ENCODE peak calls at places on chromosomes 13 and 19, in four cellular contexts. One of them, this sample, is unnamed.

GRCh38 chr13:99307648-99308339 is 595 bp upstream of the GPR183 start:
- DNase-seq in cardiac fibroblast: peak; percentile 62
- DNase-seq in cardiac muscle cell: peak; percentile 82
- DNase-seq in fibroblast of pulmonary artery: peak; percentile 64
- DNase-seq in this sample: peak; percentile 64

GRCh38 chr13:111206148-111206547 is 91.0 kb downstream of the ARHGEF7 start:
- DNase-seq in cardiac fibroblast: no peak
- DNase-seq in cardiac muscle cell: no peak
- DNase-seq in fibroblast of pulmonary artery: no peak
- DNase-seq in this sample: no peak

GRCh38 chr13:43094901-43095300 is 71.5 kb downstream of the DNAJC15 start:
- DNase-seq in cardiac fibroblast: no peak
- DNase-seq in cardiac muscle cell: no peak
- DNase-seq in fibroblast of pulmonary artery: no peak
- DNase-seq in this sample: no peak

GRCh38 chr13:24742294-24742693 is 21.7 kb upstream of the RNF17 start:
- DNase-seq in cardiac fibroblast: peak; percentile 46
- DNase-seq in cardiac muscle cell: no peak
- DNase-seq in fibroblast of pulmonary artery: peak; percentile 57
- DNase-seq in this sample: no peak

GRCh38 chr13:111315347-111315995 is 5.0 kb upstream of the TEX29 start:
- DNase-seq in cardiac fibroblast: no peak
- DNase-seq in cardiac muscle cell: no peak
- DNase-seq in fibroblast of pulmonary artery: no peak
- DNase-seq in this sample: no peak

GRCh38 chr19:2051771-2052704 is 994 bp upstream of the MKNK2 start:
- DNase-seq in cardiac fibroblast: peak; percentile 81
- DNase-seq in cardiac muscle cell: no peak
- DNase-seq in fibroblast of pulmonary artery: no peak
- DNase-seq in this sample: no peak

GRCh38 chr13:48125794-48126228 is 30.9 kb upstream of the MED4 start:
- DNase-seq in cardiac fibroblast: peak; percentile 91
- DNase-seq in cardiac muscle cell: peak; percentile 3
- DNase-seq in fibroblast of pulmonary artery: peak; percentile 76
- DNase-seq in this sample: no peak

GRCh38 chr13:42380420-42381164 is 108.6 kb downstream of the AKAP11 start:
- DNase-seq in cardiac fibroblast: no peak
- DNase-seq in cardiac muscle cell: no peak
- DNase-seq in fibroblast of pulmonary artery: no peak
- DNase-seq in this sample: no peak

GRCh38 chr13:93776936-93777335 is 550.3 kb downstream of the GPC6 start:
- DNase-seq in cardiac fibroblast: peak; percentile 51
- DNase-seq in cardiac muscle cell: no peak
- DNase-seq in fibroblast of pulmonary artery: peak; percentile 53
- DNase-seq in this sample: no peak

GRCh38 chr13:101474419-101474957 is 22.0 kb downstream of the ITGBL1 start:
- DNase-seq in cardiac fibroblast: peak; percentile 90
- DNase-seq in cardiac muscle cell: peak; percentile 12
- DNase-seq in fibroblast of pulmonary artery: peak; percentile 84
- DNase-seq in this sample: peak; percentile 62

GRCh38 chr13:40579535-40579934 is 86.9 kb downstream of the FOXO1 start:
- DNase-seq in cardiac fibroblast: no peak
- DNase-seq in cardiac muscle cell: no peak
- DNase-seq in fibroblast of pulmonary artery: no peak
- DNase-seq in this sample: no peak

GRCh38 chr13:87356314-87356713 is 314.9 kb upstream of the SLITRK5 start:
- DNase-seq in cardiac fibroblast: no peak
- DNase-seq in cardiac muscle cell: no peak
- DNase-seq in fibroblast of pulmonary artery: no peak
- DNase-seq in this sample: no peak

GRCh38 chr19:29499261-29499920 is 26.4 kb upstream of the VSTM2B start:
- DNase-seq in cardiac fibroblast: no peak
- DNase-seq in cardiac muscle cell: no peak
- DNase-seq in fibroblast of pulmonary artery: no peak
- DNase-seq in this sample: no peak

GRCh38 chr19:35596366-35596999 is 10.5 kb downstream of the PMIS2 start:
- DNase-seq in cardiac fibroblast: no peak
- DNase-seq in cardiac muscle cell: no peak
- DNase-seq in fibroblast of pulmonary artery: peak; percentile 14
- DNase-seq in this sample: no peak

GRCh38 chr19:18644144-18645034 is 7.6 kb downstream of the KLHL26 start:
- DNase-seq in cardiac fibroblast: no peak
- DNase-seq in cardiac muscle cell: no peak
- DNase-seq in fibroblast of pulmonary artery: no peak
- DNase-seq in this sample: no peak

GRCh38 chr19:35740108-35740422 is 2.2 kb downstream of the IGFLR1 start:
- DNase-seq in cardiac fibroblast: no peak
- DNase-seq in cardiac muscle cell: no peak
- DNase-seq in fibroblast of pulmonary artery: no peak
- DNase-seq in this sample: no peak

GRCh38 chr19:14505488-14506239 is 9.7 kb upstream of the GIPC1 start:
- DNase-seq in cardiac fibroblast: peak; percentile 74
- DNase-seq in cardiac muscle cell: peak; percentile 69
- DNase-seq in fibroblast of pulmonary artery: peak; percentile 56
- DNase-seq in this sample: no peak

GRCh38 chr13:51594432-51594831 is 10.2 kb downstream of the WDFY2 start:
- DNase-seq in cardiac fibroblast: no peak
- DNase-seq in cardiac muscle cell: no peak
- DNase-seq in fibroblast of pulmonary artery: no peak
- DNase-seq in this sample: no peak

GRCh38 chr13:27188239-27188638 is 16.6 kb upstream of the USP12 start:
- DNase-seq in cardiac fibroblast: no peak
- DNase-seq in cardiac muscle cell: no peak
- DNase-seq in fibroblast of pulmonary artery: no peak
- DNase-seq in this sample: no peak

GRCh38 chr19:41668315-41668714 is 19.8 kb downstream of the CEACAM7 start:
- DNase-seq in cardiac fibroblast: no peak
- DNase-seq in cardiac muscle cell: no peak
- DNase-seq in fibroblast of pulmonary artery: no peak
- DNase-seq in this sample: no peak

GRCh38 chr19:16062789-16063188 is 13.5 kb upstream of the TPM4 start:
- DNase-seq in cardiac fibroblast: no peak
- DNase-seq in cardiac muscle cell: peak; percentile 41
- DNase-seq in fibroblast of pulmonary artery: peak; percentile 62
- DNase-seq in this sample: no peak

GRCh38 chr13:25371608-25372274 is at the start of gene ATP8A2:
- DNase-seq in cardiac fibroblast: no peak
- DNase-seq in cardiac muscle cell: peak; percentile 59
- DNase-seq in fibroblast of pulmonary artery: no peak
- DNase-seq in this sample: no peak

GRCh38 chr13:46603165-46603603 is 50.2 kb downstream of the LRCH1 start:
- DNase-seq in cardiac fibroblast: peak; percentile 47
- DNase-seq in cardiac muscle cell: no peak
- DNase-seq in fibroblast of pulmonary artery: peak; percentile 42
- DNase-seq in this sample: no peak

GRCh38 chr13:76759877-76760276 is 126.3 kb downstream of the KCTD12 start:
- DNase-seq in cardiac fibroblast: peak; percentile 46
- DNase-seq in cardiac muscle cell: peak; percentile 5
- DNase-seq in fibroblast of pulmonary artery: peak; percentile 46
- DNase-seq in this sample: no peak

GRCh38 chr13:74227476-74228158 is 93.4 kb upstream of the KLF12 start:
- DNase-seq in cardiac fibroblast: no peak
- DNase-seq in cardiac muscle cell: no peak
- DNase-seq in fibroblast of pulmonary artery: no peak
- DNase-seq in this sample: no peak

GRCh38 chr13:62126400-62126799 is 710.8 kb upstream of the PCDH20 start:
- DNase-seq in cardiac fibroblast: no peak
- DNase-seq in cardiac muscle cell: no peak
- DNase-seq in fibroblast of pulmonary artery: no peak
- DNase-seq in this sample: no peak

GRCh38 chr19:31818740-31819228 is 469.5 kb upstream of the TSHZ3 start:
- DNase-seq in cardiac fibroblast: no peak
- DNase-seq in cardiac muscle cell: no peak
- DNase-seq in fibroblast of pulmonary artery: no peak
- DNase-seq in this sample: no peak

GRCh38 chr13:33195693-33196464 is 89.7 kb downstream of the STARD13 start:
- DNase-seq in cardiac fibroblast: no peak
- DNase-seq in cardiac muscle cell: no peak
- DNase-seq in fibroblast of pulmonary artery: no peak
- DNase-seq in this sample: no peak
- H3K4me3 ChIP-seq in cardiac fibroblast: no peak overlapping the region
- H3K4me3 ChIP-seq in cardiac muscle cell: no peak overlapping the region
- H3K4me3 ChIP-seq in fibroblast of pulmonary artery: no peak overlapping the region
- H3K4me3 ChIP-seq in this sample: no peak overlapping the region

GRCh38 chr13:59176775-59177174 is 987.0 kb downstream of the DIAPH3 start:
- DNase-seq in cardiac fibroblast: no peak
- DNase-seq in cardiac muscle cell: no peak
- DNase-seq in fibroblast of pulmonary artery: peak; percentile 1
- DNase-seq in this sample: no peak
- TF ChIP-seq CTCF in cardiac fibroblast: peak; percentile 6
- TF ChIP-seq CTCF in cardiac muscle cell: no peak
- TF ChIP-seq CTCF in fibroblast of pulmonary artery: peak; percentile 15
- TF ChIP-seq CTCF in this sample: peak; percentile 28

GRCh38 chr19:21569497-21569870 is 64.1 kb downstream of the ZNF429 start:
- DNase-seq in cardiac fibroblast: peak; percentile 38
- DNase-seq in cardiac muscle cell: no peak
- DNase-seq in fibroblast of pulmonary artery: no peak
- DNase-seq in this sample: peak; percentile 46
- H3K4me3 ChIP-seq in cardiac fibroblast: no peak overlapping the region
- H3K4me3 ChIP-seq in cardiac muscle cell: no peak overlapping the region
- H3K4me3 ChIP-seq in fibroblast of pulmonary artery: no peak overlapping the region
- H3K4me3 ChIP-seq in this sample: peak overlapping the region; percentile 71

GRCh38 chr13:78689011-78689410 is 30.1 kb upstream of the OBI1 start:
- DNase-seq in cardiac fibroblast: peak; percentile 14
- DNase-seq in cardiac muscle cell: peak; percentile 6
- DNase-seq in fibroblast of pulmonary artery: no peak
- DNase-seq in this sample: no peak
- TF ChIP-seq CTCF in cardiac fibroblast: no peak
- TF ChIP-seq CTCF in cardiac muscle cell: peak; percentile 23
- TF ChIP-seq CTCF in fibroblast of pulmonary artery: no peak
- TF ChIP-seq CTCF in this sample: peak; percentile 44

GRCh38 chr13:21402586-21403307 is 56.4 kb downstream of the ZDHHC20 start:
- DNase-seq in cardiac fibroblast: peak; percentile 12
- DNase-seq in cardiac muscle cell: no peak
- DNase-seq in fibroblast of pulmonary artery: peak; percentile 30
- DNase-seq in this sample: no peak

GRCh38 chr13:21395953-21396352 is 63.1 kb downstream of the ZDHHC20 start:
- DNase-seq in cardiac fibroblast: no peak
- DNase-seq in cardiac muscle cell: no peak
- DNase-seq in fibroblast of pulmonary artery: no peak
- DNase-seq in this sample: no peak

GRCh38 chr13:21405309-21405708 is 53.8 kb downstream of the ZDHHC20 start:
- DNase-seq in cardiac fibroblast: no peak
- DNase-seq in cardiac muscle cell: no peak
- DNase-seq in fibroblast of pulmonary artery: no peak
- DNase-seq in this sample: no peak

DNA sequence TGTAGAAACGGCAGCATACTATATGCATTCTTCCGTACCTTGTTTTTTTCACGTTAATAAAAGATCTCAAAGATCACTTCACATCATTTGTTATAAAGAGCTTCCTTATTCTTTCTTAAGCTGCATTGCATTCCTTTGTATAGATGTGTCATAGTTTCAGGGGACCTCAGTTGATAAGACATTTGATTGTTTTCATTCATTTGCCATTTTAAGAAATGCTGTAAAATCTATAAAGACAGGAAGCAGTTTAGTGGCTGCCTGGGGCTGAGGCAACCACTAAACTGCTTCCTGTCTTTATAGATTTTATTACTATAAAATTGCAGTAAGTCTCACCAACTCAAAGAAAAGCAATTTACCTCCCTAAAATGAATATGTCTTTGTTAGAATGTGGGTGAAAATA is 59.4 kb downstream of the ZDHHC20 start:
- DNase-seq in cardiac fibroblast: peak; percentile 7
- DNase-seq in cardiac muscle cell: no peak
- DNase-seq in fibroblast of pulmonary artery: peak; percentile 39
- DNase-seq in this sample: no peak
- H3K4me3 ChIP-seq in cardiac fibroblast: no peak overlapping the region
- H3K4me3 ChIP-seq in cardiac muscle cell: no peak overlapping the region
- H3K4me3 ChIP-seq in fibroblast of pulmonary artery: no peak overlapping the region
- H3K4me3 ChIP-seq in this sample: no peak overlapping the region

GRCh38 chr19:40157059-40157458 is 34.2 kb upstream of the MAP3K10 start:
- DNase-seq in cardiac fibroblast: no peak
- DNase-seq in cardiac muscle cell: no peak
- DNase-seq in fibroblast of pulmonary artery: no peak
- DNase-seq in this sample: no peak
- TF ChIP-seq CTCF in cardiac fibroblast: no peak
- TF ChIP-seq CTCF in cardiac muscle cell: no peak
- TF ChIP-seq CTCF in fibroblast of pulmonary artery: no peak
- TF ChIP-seq CTCF in this sample: no peak

GRCh38 chr19:3821857-3822364 is 35.7 kb upstream of the MATK start:
- DNase-seq in cardiac fibroblast: peak; percentile 54
- DNase-seq in cardiac muscle cell: peak; percentile 51
- DNase-seq in fibroblast of pulmonary artery: peak; percentile 41
- DNase-seq in this sample: no peak
- H3K4me3 ChIP-seq in cardiac fibroblast: no peak overlapping the region
- H3K4me3 ChIP-seq in cardiac muscle cell: no peak overlapping the region
- H3K4me3 ChIP-seq in fibroblast of pulmonary artery: no peak overlapping the region
- H3K4me3 ChIP-seq in this sample: no peak overlapping the region